ENCODE peak calls at places on chromosomes 2 and 18, in four cellular contexts. G is dorsolateral prefrontal cortex, C is foreskin fibroblast, M is fibroblast of pulmonary artery. E is an unnamed sample.

GRCh38 chr2:182866461-182867369 is at the start of gene FRZB:
- DNase-seq in C (peak), G (no peak), M (peak), E (peak)

GRCh38 chr2:30491225-30491624 is 44.2 kb downstream of the LCLAT1 start:
- DNase-seq in G (no peak), M (no peak), C (no peak), E (no peak)

GRCh38 chr2:163736433-163737168 is 793 bp upstream of the FIGN start:
- DNase-seq in C (no peak), M (peak), G (peak), E (no peak)

GRCh38 chr2:198066597-198066996 is 262.2 kb downstream of the PLCL1 start:
- DNase-seq in M (no peak), C (no peak), G (no peak), E (no peak)

GRCh38 chr18:65788373-65788772 is 37.6 kb downstream of the CDH7 start:
- DNase-seq in C (no peak), G (no peak), M (no peak), E (no peak)

GRCh38 chr2:212777020-212777491 is 238.5 kb upstream of the ERBB4 start:
- DNase-seq in M (peak), G (no peak), C (peak), E (peak)

GRCh38 chr18:68847219-68847860 is 49.5 kb downstream of the CCDC102B start:
- DNase-seq in G (no peak), M (peak), C (no peak), E (no peak)

GRCh38 chr2:208369091-208369490 is 37.5 kb upstream of the PTH2R start:
- DNase-seq in M (peak), C (peak), G (no peak), E (no peak)

GRCh38 chr2:30666307-30666874 is 140.9 kb downstream of the CAPN13 start:
- DNase-seq in M (peak), G (no peak), C (peak), E (peak)

GRCh38 chr18:46250084-46250811 is 146.1 kb downstream of the HAUS1 start:
- DNase-seq in G (no peak), C (peak), M (peak), E (peak)

GRCh38 chr2:176134978-176135575 is 5.6 kb downstream of the HOXD8 start:
- DNase-seq in M (no peak), C (no peak), G (no peak), E (no peak)

GRCh38 chr2:62307469-62308389 is 111.8 kb downstream of the B3GNT2 start:
- DNase-seq in M (no peak), C (no peak), G (no peak), E (no peak)

GRCh38 chr2:62304429-62305417 is 108.8 kb downstream of the B3GNT2 start:
- DNase-seq in C (peak), G (no peak), M (peak), E (no peak)

GRCh38 chr2:62303818-62304217 is 107.9 kb downstream of the B3GNT2 start:
- DNase-seq in C (no peak), G (no peak), M (no peak), E (no peak)

GRCh38 chr2:62306751-62307468 is 111.0 kb downstream of the B3GNT2 start:
- DNase-seq in C (no peak), G (no peak), M (peak), E (no peak)

GRCh38 chr2:62305421-62306176 is 109.7 kb downstream of the B3GNT2 start:
- DNase-seq in M (no peak), C (no peak), G (no peak), E (no peak)
- H3K4me3 ChIP-seq in M (no peak), C (no peak), G (no peak), E (no peak)

GRCh38 chr2:49940616-49941015 is 786.3 kb upstream of the FSHR start:
- DNase-seq in M (no peak), C (no peak), G (no peak), E (no peak)
- H3K4me3 ChIP-seq in M (no peak), C (no peak), G (no peak), E (no peak)

GRCh38 chr2:129847043-129847442 is 132.4 kb upstream of the RAB6C start:
- DNase-seq in G (no peak), C (no peak), M (no peak), E (no peak)

GRCh38 chr2:129849559-129850160 is 129.8 kb upstream of the RAB6C start:
- DNase-seq in C (peak), G (no peak), M (peak), E (peak)
- H3K4me3 ChIP-seq in C (no peak), G (no peak), M (no peak), E (no peak)

GRCh38 chr2:65185012-65185411 is 42.6 kb upstream of the ACTR2 start:
- DNase-seq in G (no peak), C (no peak), M (no peak), E (no peak)

GRCh38 chr2:65182570-65182969 is 45.1 kb upstream of the ACTR2 start:
- DNase-seq in C (no peak), G (no peak), M (no peak), E (no peak)

GRCh38 chr2:65186093-65186868 is 41.4 kb upstream of the ACTR2 start:
- DNase-seq in G (no peak), M (no peak), C (no peak), E (no peak)

DNA sequence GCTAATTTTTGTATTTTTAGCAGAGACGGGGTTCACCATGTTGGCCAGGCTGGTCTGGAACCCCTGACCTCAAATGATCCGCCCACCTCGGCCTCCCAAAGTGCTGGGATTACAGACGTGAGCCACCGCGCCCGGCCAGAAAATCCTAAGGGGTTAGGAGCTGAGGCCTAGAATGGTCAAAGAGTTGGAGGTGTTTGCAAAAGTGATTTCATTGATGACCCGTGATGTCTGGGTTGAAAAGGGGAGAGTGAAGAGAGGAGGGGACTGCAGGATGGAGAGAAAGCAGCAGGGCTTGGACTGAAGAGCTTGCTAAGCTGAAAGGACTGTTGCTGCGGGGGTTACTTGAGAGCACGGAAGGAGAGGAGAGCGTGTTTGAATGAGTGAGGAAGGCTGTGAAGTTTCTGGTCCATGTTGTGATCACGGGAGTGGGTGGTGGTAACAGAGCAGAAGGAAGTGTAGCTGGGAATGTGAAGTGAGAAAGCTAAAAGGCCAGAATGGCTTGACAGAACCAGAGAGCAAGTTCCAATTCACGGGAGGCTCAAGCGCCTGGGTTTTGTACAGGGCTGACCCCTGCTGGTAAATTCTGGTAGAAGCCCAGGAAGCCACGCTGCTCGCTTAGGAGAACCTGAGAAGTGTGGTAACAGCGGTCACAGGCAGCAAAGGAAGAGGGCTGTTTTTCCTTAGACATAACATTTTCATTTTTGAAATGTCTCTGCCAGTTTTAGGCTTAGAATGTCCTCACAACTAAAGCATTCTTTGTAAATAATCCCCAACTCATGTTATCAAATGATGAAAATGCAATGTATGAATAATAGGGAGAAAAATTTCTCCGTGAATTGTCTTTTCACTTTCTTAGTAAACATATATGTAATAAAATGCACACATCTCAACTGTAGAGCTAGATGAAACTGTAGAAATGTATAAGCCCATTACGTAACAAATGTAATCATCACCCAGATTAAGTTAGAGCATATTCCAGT is 40.5 kb upstream of the ACTR2 start:
- DNase-seq in M (peak), C (peak), G (peak), E (no peak)
- H3K4me3 ChIP-seq in M (no peak), C (no peak), G (no peak), E (no peak)

DNA sequence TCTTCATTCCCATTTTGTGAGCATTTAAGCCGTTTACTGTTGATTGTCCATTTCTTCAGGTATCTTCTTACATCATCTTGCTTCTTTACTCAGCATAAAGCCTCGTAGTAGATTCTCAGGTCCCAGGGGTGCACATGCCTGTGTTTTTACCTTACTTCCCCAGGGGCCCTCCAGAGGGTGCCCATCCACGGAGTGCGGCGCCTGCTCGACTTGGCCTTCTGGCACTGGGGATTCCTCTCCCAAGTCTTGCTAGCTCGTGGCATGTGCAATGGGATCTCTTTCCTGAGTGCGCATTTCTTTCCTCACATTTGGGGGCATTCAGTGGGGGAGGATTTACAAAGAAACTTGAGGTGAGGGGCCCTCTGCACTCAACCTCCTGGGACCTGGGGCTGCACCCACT is 148.1 kb downstream of the AGAP1 start:
- DNase-seq in C (no peak), G (no peak), M (no peak), E (no peak)
- H3K4me3 ChIP-seq in C (no peak), G (no peak), M (no peak), E (no peak)

GRCh38 chr18:63155910-63156773 is 163.4 kb downstream of the BCL2 start:
- DNase-seq in G (no peak), M (no peak), C (no peak), E (no peak)
- H3K4me3 ChIP-seq in G (no peak), M (no peak), C (no peak), E (no peak)

GRCh38 chr2:238230699-238231098 is 9.1 kb downstream of the HES6 start:
- DNase-seq in C (no peak), G (no peak), M (no peak), E (no peak)
- H3K4me3 ChIP-seq in C (no peak), G (peak), M (no peak), E (no peak)

DNA sequence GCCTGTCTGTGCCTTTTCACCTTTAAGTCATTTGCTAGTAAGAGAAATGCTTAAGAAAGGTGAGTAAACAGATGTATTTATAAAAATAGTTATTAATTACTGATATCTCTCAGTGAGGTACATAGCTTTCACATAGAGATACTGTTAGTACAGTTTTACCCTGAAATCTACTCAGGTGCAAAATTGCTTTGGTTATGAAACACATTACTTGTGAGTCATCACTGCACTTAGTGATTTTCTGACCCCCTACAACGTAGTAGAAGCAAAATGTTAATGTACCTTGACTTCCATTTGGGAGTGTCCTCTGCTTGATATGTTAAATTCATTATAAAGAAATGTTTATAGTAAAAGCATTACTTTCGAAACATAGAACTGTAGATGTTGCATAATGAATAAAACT is 6.5 kb downstream of the GLS start:
- DNase-seq in C (no peak), G (no peak), M (no peak), E (no peak)
- H3K4me3 ChIP-seq in C (no peak), G (no peak), M (no peak), E (no peak)

E was measured in retinal pigment epithelial cell.